ENCODE peak calls at places on chromosome 7, in six cellular contexts. X is endothelial cell; Z is NCI-H345; D is CD4-positive, CD25-positive, alpha-beta regulatory T cell; U is left ventricle myocardium inferior; P is HEK293T. B is an unnamed sample.

GRCh38 chr7:32068411-32068905 is 1.7 kb downstream of the PDE1C start:
- DNase-seq in U (no peak), Z (no peak), P (no peak), D (no peak), X (no peak), B (no peak)

GRCh38 chr7:922334-923107 is 32.0 kb downstream of the ADAP1 start:
- DNase-seq in D (no peak), P (no peak), Z (no peak), X (no peak), U (no peak), B (no peak)

GRCh38 chr7:158710651-158711102 is 6.1 kb upstream of the NCAPG2 start:
- DNase-seq in D (no peak), Z (no peak), U (no peak), P (no peak), X (no peak), B (no peak)

GRCh38 chr7:22445140-22445722 is 54.8 kb downstream of the STEAP1B start:
- DNase-seq in X (no peak), Z (peak), U (peak), P (no peak), D (no peak), B (peak)

GRCh38 chr7:31305260-31305659 is 35.3 kb downstream of the NEUROD6 start:
- DNase-seq in Z (no peak), D (no peak), P (no peak), U (no peak), X (no peak), B (no peak)

GRCh38 chr7:25564980-25565379 is 336.7 kb upstream of the NPVF start:
- DNase-seq in P (no peak), D (no peak), X (no peak), Z (no peak), U (no peak), B (no peak)

GRCh38 chr7:24952464-24952863 is 27.5 kb downstream of the OSBPL3 start:
- DNase-seq in Z (no peak), P (no peak), X (no peak), U (no peak), D (no peak), B (no peak)

GRCh38 chr7:122166708-122167107 is 22.7 kb upstream of the AASS start:
- DNase-seq in P (no peak), D (no peak), U (no peak), Z (no peak), X (no peak), B (no peak)

GRCh38 chr7:4144801-4145470 is 537.2 kb upstream of the FOXK1 start:
- DNase-seq in D (no peak), Z (no peak), U (peak), X (no peak), P (no peak), B (peak)

GRCh38 chr7:129741743-129742213 is 130.3 kb downstream of the NRF1 start:
- DNase-seq in P (no peak), U (no peak), X (no peak), D (no peak), Z (peak), B (no peak)

GRCh38 chr7:35254496-35255416 is 856 bp upstream of the TBX20 start:
- DNase-seq in X (peak), U (peak), Z (no peak), P (no peak), D (no peak), B (peak)

GRCh38 chr7:28018446-28018845 is 162.1 kb downstream of the JAZF1 start:
- DNase-seq in X (no peak), D (no peak), P (no peak), U (no peak), Z (no peak), B (no peak)

GRCh38 chr7:87058739-87059524 is 522 bp downstream of the ELAPOR2 start:
- DNase-seq in P (peak), U (no peak), X (peak), D (no peak), Z (peak), B (peak)

GRCh38 chr7:30148951-30149459 is 14.2 kb downstream of the MTURN start:
- DNase-seq in X (no peak), P (no peak), D (peak), U (no peak), Z (peak), B (no peak)

GRCh38 chr7:129530881-129531391 is 28.6 kb downstream of the SMKR1 start:
- DNase-seq in U (no peak), Z (no peak), D (no peak), X (no peak), P (no peak), B (no peak)

GRCh38 chr7:123690550-123690949 is 34.9 kb downstream of the LMOD2 start:
- DNase-seq in U (no peak), D (no peak), Z (no peak), X (no peak), P (no peak), B (no peak)

GRCh38 chr7:1814089-1814811 is 144.2 kb downstream of the ELFN1 start:
- DNase-seq in U (no peak), D (no peak), Z (no peak), P (no peak), X (no peak), B (no peak)

GRCh38 chr7:5671053-5671452 is 110.4 kb downstream of the RNF216 start:
- DNase-seq in Z (no peak), U (no peak), D (no peak), P (no peak), X (no peak), B (no peak)

GRCh38 chr7:7681936-7682329 is 36.5 kb downstream of the RPA3 start:
- DNase-seq in U (no peak), Z (no peak), D (no peak), P (no peak), X (no peak), B (no peak)

GRCh38 chr7:48094861-48095293 is 5.8 kb downstream of the UPP1 start:
- DNase-seq in P (no peak), D (no peak), X (no peak), Z (no peak), U (no peak), B (no peak)

GRCh38 chr7:96300487-96300886 is 21.4 kb downstream of the SLC25A13 start:
- DNase-seq in D (no peak), Z (no peak), X (no peak), U (no peak), P (no peak), B (no peak)

GRCh38 chr7:14197280-14197679 is 207.8 kb upstream of the ETV1 start:
- DNase-seq in U (no peak), X (no peak), Z (peak), D (no peak), P (no peak), B (no peak)

GRCh38 chr7:70134029-70134445 is 535.8 kb downstream of the AUTS2 start:
- DNase-seq in U (no peak), D (no peak), P (no peak), X (no peak), Z (no peak), B (no peak)

GRCh38 chr7:156069897-156070296 is 257.6 kb upstream of the SHH start:
- DNase-seq in D (no peak), P (no peak), Z (no peak), X (no peak), U (no peak), B (no peak)

GRCh38 chr7:116354546-116355422 is 144.4 kb downstream of the TES start:
- DNase-seq in X (peak), Z (peak), U (peak), D (no peak), P (no peak), B (peak)

GRCh38 chr7:102080003-102080361 is 206.7 kb upstream of the SH2B2 start:
- DNase-seq in P (no peak), D (no peak), U (no peak), Z (no peak), X (no peak), B (no peak)

GRCh38 chr7:4631664-4632171 is 50.4 kb upstream of the FOXK1 start:
- DNase-seq in X (peak), Z (peak), D (no peak), P (peak), U (peak), B (peak)

GRCh38 chr7:94011714-94012353 is 7.7 kb upstream of the BET1 start:
- DNase-seq in X (no peak), Z (no peak), U (no peak), D (no peak), P (no peak), B (no peak)

GRCh38 chr7:36388423-36388822 is 1.2 kb upstream of the ANLN start:
- DNase-seq in Z (no peak), U (no peak), D (no peak), X (no peak), P (no peak), B (no peak)

GRCh38 chr7:1967512-1968396 is 265.0 kb downstream of the MAD1L1 start:
- DNase-seq in U (peak), Z (peak), D (no peak), X (no peak), P (no peak), B (no peak)

GRCh38 chr7:39507866-39508551 is 58.2 kb upstream of the YAE1 start:
- DNase-seq in P (no peak), D (no peak), U (no peak), X (no peak), Z (peak), B (no peak)

GRCh38 chr7:141027043-141027442 is 12.3 kb upstream of the MRPS33 start:
- DNase-seq in Z (no peak), X (no peak), P (no peak), D (no peak), U (no peak), B (peak)

GRCh38 chr7:25578991-25579687 is 350.9 kb upstream of the NPVF start:
- DNase-seq in Z (no peak), D (no peak), U (no peak), X (no peak), P (no peak), B (no peak)

GRCh38 chr7:138752568-138753518 is 45.0 kb upstream of the TMEM213 start:
- DNase-seq in Z (peak), D (peak), X (no peak), P (no peak), U (peak), B (peak)

GRCh38 chr7:150399861-150400778 is 21.0 kb downstream of the ZNF775 start:
- DNase-seq in X (no peak), Z (no peak), U (no peak), D (no peak), P (no peak), B (peak)

GRCh38 chr7:130593033-130593432 is 75.5 kb downstream of the COPG2 start:
- DNase-seq in D (no peak), P (no peak), X (no peak), U (no peak), Z (peak), B (no peak)